ENCODE peak calls at places on chromosomes 12 and 14, in nine cellular contexts. T is AG04449; C is Caco-2; M is kidney epithelial cell; N is retinal pigment epithelial cell; L is endodermal cell; A is CD8-positive, alpha-beta memory T cell; E is fibroblast of the aortic adventitia; F is GM12865. K is an unnamed sample.

GRCh38 chr12:131093971-131094830 is 140.5 kb downstream of the ADGRD1 start:
- DNase-seq in A (peak; percentile 30), L (peak; percentile 12), F (no peak), E (no peak), T (no peak), N (no peak), M (no peak), C (peak; percentile 13), K (no peak)

GRCh38 chr14:28653521-28653920 is 113.1 kb upstream of the FOXG1 start:
- DNase-seq in N (no peak), M (no peak), E (no peak), T (no peak), F (no peak), C (no peak), L (no peak), A (no peak), K (no peak)

GRCh38 chr12:27645671-27646070 is 50.6 kb upstream of the REP15 start:
- DNase-seq in T (no peak), F (no peak), C (no peak), M (no peak), E (no peak), L (no peak), N (no peak), A (no peak), K (no peak)

GRCh38 chr12:57216014-57216891 is at the start of gene NXPH4:
- DNase-seq in E (no peak), T (no peak), M (no peak), N (no peak), L (peak; percentile 91), C (peak; percentile 64), A (peak; percentile 74), F (no peak), K (no peak)

GRCh38 chr12:96150442-96150841 is 43.7 kb upstream of the ELK3 start:
- DNase-seq in N (no peak), C (no peak), F (no peak), T (no peak), E (no peak), M (no peak), L (no peak), A (no peak), K (no peak)

GRCh38 chr14:77625360-77625759 is 8.9 kb upstream of the SPTLC2 start:
- DNase-seq in N (no peak), T (no peak), E (no peak), A (no peak), C (no peak), M (no peak), L (no peak), F (no peak), K (no peak)

GRCh38 chr12:78725033-78725432 is 139.5 kb upstream of the SYT1 start:
- DNase-seq in L (no peak), N (no peak), F (no peak), A (no peak), M (no peak), E (no peak), T (no peak), C (no peak), K (no peak)

GRCh38 chr14:64324461-64325255 is 30.5 kb upstream of the ESR2 start:
- DNase-seq in F (no peak), M (no peak), A (no peak), E (peak; percentile 55), T (no peak), L (no peak), N (no peak), C (no peak), K (peak; percentile 18)

GRCh38 chr12:31586703-31587102 is 4.2 kb downstream of the DENND5B start:
- DNase-seq in L (no peak), C (no peak), T (no peak), A (no peak), E (no peak), M (no peak), N (no peak), F (peak; percentile 70), K (no peak)

GRCh38 chr12:31589582-31589895 is 1.4 kb downstream of the DENND5B start:
- DNase-seq in A (no peak), M (no peak), F (peak; percentile 85), E (no peak), T (no peak), L (no peak), C (no peak), N (no peak), K (no peak)

GRCh38 chr12:31589896-31590729 is 823 bp downstream of the DENND5B start:
- DNase-seq in M (no peak), N (peak; percentile 45), L (peak; percentile 92), C (peak; percentile 90), A (no peak), F (peak; percentile 70), E (peak; percentile 71), T (no peak), K (no peak)

GRCh38 chr12:31590730-31591307 is at the start of gene DENND5B:
- DNase-seq in A (no peak), M (no peak), C (peak; percentile 79), L (peak; percentile 90), E (peak; percentile 59), N (no peak), F (peak; percentile 92), T (no peak), K (no peak)

GRCh38 chr12:31588976-31589375 is 2.0 kb downstream of the DENND5B start:
- DNase-seq in E (peak; percentile 25), C (no peak), F (no peak), T (no peak), N (no peak), M (no peak), A (no peak), L (no peak), K (no peak)
- H3K4me3 ChIP-seq in E (peak overlapping the region; percentile 89), C (peak overlapping the region; percentile 85), F (peak overlapping the region; percentile 96), T (peak overlapping the region; percentile 86), N (peak overlapping the region; percentile 90), M (peak overlapping the region; percentile 75), A (no peak overlapping the region), L (peak overlapping the region; percentile 92), K (no peak overlapping the region)

GRCh38 chr14:35826952-35827416 is 846 bp downstream of the BRMS1L start:
- DNase-seq in A (no peak), F (no peak), E (peak; percentile 23), L (no peak), N (no peak), M (no peak), C (no peak), T (no peak), K (no peak)

GRCh38 chr14:35827678-35828472 is 1.7 kb downstream of the BRMS1L start:
- DNase-seq in N (no peak), L (no peak), F (no peak), A (no peak), E (no peak), C (no peak), T (no peak), M (no peak), K (no peak)

GRCh38 chr14:35826218-35826951 is at the start of gene BRMS1L:
- DNase-seq in E (peak; percentile 99), N (peak; percentile 98), T (peak; percentile 85), A (peak; percentile 98), C (peak; percentile 99), F (peak; percentile 99), L (peak; percentile 99), M (peak; percentile 98), K (peak; percentile 96)

GRCh38 chr14:35822501-35822900 is 3.6 kb upstream of the BRMS1L start:
- DNase-seq in N (no peak), T (no peak), M (no peak), F (no peak), E (no peak), L (no peak), C (no peak), A (no peak), K (no peak)

DNA sequence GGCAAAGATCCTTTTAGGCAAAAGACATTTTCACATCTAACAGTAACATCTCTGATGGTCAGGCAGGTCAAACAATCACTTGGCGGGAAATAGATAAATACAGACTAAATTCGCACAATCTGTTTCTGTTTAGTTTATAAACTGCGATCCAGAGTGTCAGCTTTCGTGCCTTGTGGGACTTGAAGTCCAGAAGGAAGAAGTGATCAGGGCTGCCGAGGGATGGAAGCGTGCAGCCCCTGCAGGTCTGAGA is 245 bp upstream of the BRMS1L start:
- DNase-seq in M (no peak), C (no peak), F (no peak), L (no peak), T (no peak), A (no peak), E (no peak), N (no peak), K (no peak)
- H3K4me3 ChIP-seq in M (peak overlapping the region; percentile 52), C (peak overlapping the region; percentile 54), F (peak overlapping the region; percentile 85), L (peak overlapping the region; percentile 100), T (peak overlapping the region; percentile 49), A (peak overlapping the region; percentile 79), E (peak overlapping the region; percentile 55), N (peak overlapping the region; percentile 97), K (peak overlapping the region; percentile 30)

GRCh38 chr14:24211311-24211710 is 2.0 kb downstream of the CHMP4A start:
- DNase-seq in L (no peak), A (no peak), N (no peak), F (no peak), E (no peak), C (no peak), T (no peak), M (no peak), K (no peak)

GRCh38 chr14:24216345-24216699 is 456 bp upstream of the MDP1 start:
- DNase-seq in E (no peak), T (no peak), M (no peak), N (no peak), L (no peak), A (no peak), F (no peak), C (no peak), K (no peak)

GRCh38 chr14:24212924-24213865 is at the start of gene CHMP4A:
- DNase-seq in M (peak; percentile 96), N (peak; percentile 94), T (peak; percentile 85), L (peak; percentile 99), C (peak; percentile 98), A (peak; percentile 98), F (peak; percentile 99), E (peak; percentile 97), K (peak; percentile 89)

GRCh38 chr14:24215495-24216344 is at the start of gene MDP1:
- DNase-seq in T (peak; percentile 33), M (peak; percentile 56), C (peak; percentile 82), F (peak; percentile 94), N (peak; percentile 63), L (peak; percentile 92), E (peak; percentile 81), A (peak; percentile 92), K (peak; percentile 59)

DNA sequence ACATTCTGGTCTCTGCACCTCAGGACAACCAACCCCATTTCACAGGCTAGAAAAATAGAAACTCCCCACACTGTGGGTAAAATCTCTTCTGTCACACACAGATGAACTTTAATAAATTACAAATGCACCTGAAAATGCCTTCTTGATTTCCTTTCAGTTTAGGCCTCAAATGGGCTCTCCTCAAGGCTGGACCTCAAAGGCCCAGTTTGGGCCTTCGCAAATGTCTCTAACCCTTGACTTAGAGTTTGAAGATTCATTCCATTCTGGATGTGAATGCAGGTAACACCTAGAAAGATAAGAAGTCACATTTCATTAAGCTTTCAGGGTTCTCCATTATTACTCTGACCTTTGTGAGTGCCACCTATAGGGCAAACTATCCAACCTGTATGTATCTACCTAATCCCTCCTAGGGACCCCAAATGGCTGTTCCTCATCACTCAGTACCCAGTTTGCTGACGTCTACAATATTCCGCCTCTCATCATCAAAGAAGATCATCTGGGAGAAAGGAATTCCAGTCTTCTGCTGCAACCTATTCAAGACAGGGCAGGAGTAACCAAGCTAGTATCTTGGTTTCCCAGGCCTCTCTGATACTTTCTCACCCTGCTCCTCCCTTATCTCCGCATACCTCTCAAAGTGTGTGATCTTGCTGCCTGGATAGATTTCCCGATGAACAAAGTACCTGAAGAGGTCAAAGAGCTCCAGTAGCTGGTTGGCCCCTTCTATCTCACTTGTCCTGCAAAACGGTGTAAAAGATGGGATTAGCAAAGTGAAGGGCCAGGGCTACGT is 771 bp upstream of the CHMP4A start:
- DNase-seq in E (no peak), C (no peak), M (no peak), F (no peak), A (no peak), L (no peak), N (no peak), T (no peak), K (no peak)
- H3K4me3 ChIP-seq in E (peak overlapping the region; percentile 71), C (peak overlapping the region; percentile 88), M (peak overlapping the region; percentile 77), F (peak overlapping the region; percentile 57), A (peak overlapping the region; percentile 87), L (peak overlapping the region; percentile 85), N (peak overlapping the region; percentile 83), T (peak overlapping the region; percentile 88), K (peak overlapping the region; percentile 80)

GRCh38 chr12:114403044-114403689 is 2.8 kb downstream of the TBX5 start:
- DNase-seq in F (no peak), C (no peak), L (peak; percentile 97), A (no peak), M (no peak), N (no peak), T (no peak), E (no peak), K (no peak)
- H3K4me3 ChIP-seq in F (no peak overlapping the region), C (no peak overlapping the region), L (no peak overlapping the region), A (no peak overlapping the region), M (no peak overlapping the region), N (no peak overlapping the region), T (no peak overlapping the region), E (no peak overlapping the region), K (peak overlapping the region; percentile 78)